ENCODE peak calls at places on chromosomes 1 and 21, in eight cellular contexts. One of them, this sample, is unnamed.

GRCh38 chr1:154697710-154698109 is 89.7 kb upstream of the ADAR start:
- DNase-seq in breast epithelium: no peak
- DNase-seq in mucosa of descending colon: no peak
- DNase-seq in left ventricle myocardium inferior: no peak
- DNase-seq in Peyer's patch: no peak
- DNase-seq in tibial nerve: no peak
- DNase-seq in psoas muscle: no peak
- DNase-seq in heart left ventricle: no peak
- DNase-seq in this sample: no peak

GRCh38 chr1:239225396-239225795 is 161.0 kb upstream of the CHRM3 start:
- DNase-seq in breast epithelium: no peak
- DNase-seq in mucosa of descending colon: no peak
- DNase-seq in left ventricle myocardium inferior: no peak
- DNase-seq in Peyer's patch: no peak
- DNase-seq in tibial nerve: no peak
- DNase-seq in psoas muscle: no peak
- DNase-seq in heart left ventricle: no peak
- DNase-seq in this sample: no peak

GRCh38 chr1:245166471-245166885 is 11.7 kb downstream of the KIF26B start:
- DNase-seq in breast epithelium: no peak
- DNase-seq in mucosa of descending colon: no peak
- DNase-seq in left ventricle myocardium inferior: no peak
- DNase-seq in Peyer's patch: no peak
- DNase-seq in tibial nerve: no peak
- DNase-seq in psoas muscle: no peak
- DNase-seq in heart left ventricle: no peak
- DNase-seq in this sample: no peak

GRCh38 chr1:190717055-190717454 is 239.4 kb upstream of the BRINP3 start:
- DNase-seq in breast epithelium: no peak
- DNase-seq in mucosa of descending colon: no peak
- DNase-seq in left ventricle myocardium inferior: no peak
- DNase-seq in Peyer's patch: no peak
- DNase-seq in tibial nerve: no peak
- DNase-seq in psoas muscle: no peak
- DNase-seq in heart left ventricle: no peak
- DNase-seq in this sample: no peak

GRCh38 chr1:108708726-108709660 is 3.7 kb upstream of the FNDC7 start:
- DNase-seq in breast epithelium: no peak
- DNase-seq in mucosa of descending colon: peak; percentile 52
- DNase-seq in left ventricle myocardium inferior: no peak
- DNase-seq in Peyer's patch: peak; percentile 72
- DNase-seq in tibial nerve: no peak
- DNase-seq in psoas muscle: no peak
- DNase-seq in heart left ventricle: no peak
- DNase-seq in this sample: no peak

GRCh38 chr1:155339515-155340111 is 18.9 kb downstream of the RUSC1 start:
- DNase-seq in breast epithelium: no peak
- DNase-seq in mucosa of descending colon: no peak
- DNase-seq in left ventricle myocardium inferior: no peak
- DNase-seq in Peyer's patch: no peak
- DNase-seq in tibial nerve: no peak
- DNase-seq in psoas muscle: no peak
- DNase-seq in heart left ventricle: no peak
- DNase-seq in this sample: no peak

GRCh38 chr1:204975568-204976235 is 67.3 kb upstream of the CNTN2 start:
- DNase-seq in breast epithelium: no peak
- DNase-seq in mucosa of descending colon: peak; percentile 36
- DNase-seq in left ventricle myocardium inferior: no peak
- DNase-seq in Peyer's patch: peak; percentile 66
- DNase-seq in tibial nerve: peak; percentile 57
- DNase-seq in psoas muscle: no peak
- DNase-seq in heart left ventricle: peak; percentile 45
- DNase-seq in this sample: peak; percentile 64

GRCh38 chr1:147287133-147287865 is 44.8 kb downstream of the CHD1L start:
- DNase-seq in breast epithelium: no peak
- DNase-seq in mucosa of descending colon: no peak
- DNase-seq in left ventricle myocardium inferior: no peak
- DNase-seq in Peyer's patch: no peak
- DNase-seq in tibial nerve: no peak
- DNase-seq in psoas muscle: no peak
- DNase-seq in heart left ventricle: no peak
- DNase-seq in this sample: no peak

GRCh38 chr1:167849656-167850055 is 64.3 kb downstream of the ADCY10 start:
- DNase-seq in breast epithelium: no peak
- DNase-seq in mucosa of descending colon: no peak
- DNase-seq in left ventricle myocardium inferior: no peak
- DNase-seq in Peyer's patch: no peak
- DNase-seq in tibial nerve: no peak
- DNase-seq in psoas muscle: no peak
- DNase-seq in heart left ventricle: no peak
- DNase-seq in this sample: no peak

GRCh38 chr1:207067695-207068094 is 14.6 kb downstream of the PFKFB2 start:
- DNase-seq in breast epithelium: no peak
- DNase-seq in mucosa of descending colon: no peak
- DNase-seq in left ventricle myocardium inferior: no peak
- DNase-seq in Peyer's patch: no peak
- DNase-seq in tibial nerve: no peak
- DNase-seq in psoas muscle: no peak
- DNase-seq in heart left ventricle: no peak
- DNase-seq in this sample: no peak

GRCh38 chr1:89259283-89259971 is 13.2 kb downstream of the GBP5 start:
- DNase-seq in breast epithelium: no peak
- DNase-seq in mucosa of descending colon: peak; percentile 30
- DNase-seq in left ventricle myocardium inferior: no peak
- DNase-seq in Peyer's patch: peak; percentile 56
- DNase-seq in tibial nerve: no peak
- DNase-seq in psoas muscle: no peak
- DNase-seq in heart left ventricle: no peak
- DNase-seq in this sample: no peak

GRCh38 chr21:38060533-38060932 is 144.3 kb upstream of the KCNJ6 start:
- DNase-seq in breast epithelium: no peak
- DNase-seq in mucosa of descending colon: no peak
- DNase-seq in left ventricle myocardium inferior: no peak
- DNase-seq in Peyer's patch: no peak
- DNase-seq in tibial nerve: no peak
- DNase-seq in psoas muscle: no peak
- DNase-seq in heart left ventricle: no peak
- DNase-seq in this sample: no peak

GRCh38 chr1:23619299-23620188 is 60.2 kb upstream of the ID3 start:
- DNase-seq in breast epithelium: peak; percentile 37
- DNase-seq in mucosa of descending colon: peak; percentile 83
- DNase-seq in left ventricle myocardium inferior: no peak
- DNase-seq in Peyer's patch: peak; percentile 95
- DNase-seq in tibial nerve: no peak
- DNase-seq in psoas muscle: peak; percentile 38
- DNase-seq in heart left ventricle: no peak
- DNase-seq in this sample: no peak

GRCh38 chr1:109790735-109791494 is 27.2 kb upstream of the EPS8L3 start:
- DNase-seq in breast epithelium: no peak
- DNase-seq in mucosa of descending colon: peak; percentile 68
- DNase-seq in left ventricle myocardium inferior: peak; percentile 39
- DNase-seq in Peyer's patch: peak; percentile 85
- DNase-seq in tibial nerve: no peak
- DNase-seq in psoas muscle: peak; percentile 48
- DNase-seq in heart left ventricle: peak; percentile 68
- DNase-seq in this sample: no peak

GRCh38 chr1:53585116-53585515 is 125.9 kb downstream of the DMRTB1 start:
- DNase-seq in breast epithelium: no peak
- DNase-seq in mucosa of descending colon: no peak
- DNase-seq in left ventricle myocardium inferior: no peak
- DNase-seq in Peyer's patch: peak; percentile 56
- DNase-seq in tibial nerve: no peak
- DNase-seq in psoas muscle: no peak
- DNase-seq in heart left ventricle: no peak
- DNase-seq in this sample: no peak

GRCh38 chr1:93730621-93731020 is 49.0 kb upstream of the BCAR3 start:
- DNase-seq in breast epithelium: no peak
- DNase-seq in mucosa of descending colon: no peak
- DNase-seq in left ventricle myocardium inferior: no peak
- DNase-seq in Peyer's patch: no peak
- DNase-seq in tibial nerve: no peak
- DNase-seq in psoas muscle: no peak
- DNase-seq in heart left ventricle: no peak
- DNase-seq in this sample: no peak

GRCh38 chr1:197841158-197841557 is 61.3 kb upstream of the C1orf53 start:
- DNase-seq in breast epithelium: no peak
- DNase-seq in mucosa of descending colon: no peak
- DNase-seq in left ventricle myocardium inferior: no peak
- DNase-seq in Peyer's patch: no peak
- DNase-seq in tibial nerve: no peak
- DNase-seq in psoas muscle: no peak
- DNase-seq in heart left ventricle: no peak
- DNase-seq in this sample: no peak
- H3K4me1 ChIP-seq in breast epithelium: no peaks in the 10 kb centered on the region
- H3K4me1 ChIP-seq in mucosa of descending colon: no peaks in the 10 kb centered on the region
- H3K4me1 ChIP-seq in left ventricle myocardium inferior: no peaks in the 10 kb centered on the region
- H3K4me1 ChIP-seq in Peyer's patch: no peaks in the 10 kb centered on the region
- H3K4me1 ChIP-seq in tibial nerve: no peaks in the 10 kb centered on the region
- H3K4me1 ChIP-seq in psoas muscle: no peaks in the 10 kb centered on the region
- H3K4me1 ChIP-seq in heart left ventricle: no peaks in the 10 kb centered on the region
- H3K4me1 ChIP-seq in this sample: no peaks in the 10 kb centered on the region

DNA sequence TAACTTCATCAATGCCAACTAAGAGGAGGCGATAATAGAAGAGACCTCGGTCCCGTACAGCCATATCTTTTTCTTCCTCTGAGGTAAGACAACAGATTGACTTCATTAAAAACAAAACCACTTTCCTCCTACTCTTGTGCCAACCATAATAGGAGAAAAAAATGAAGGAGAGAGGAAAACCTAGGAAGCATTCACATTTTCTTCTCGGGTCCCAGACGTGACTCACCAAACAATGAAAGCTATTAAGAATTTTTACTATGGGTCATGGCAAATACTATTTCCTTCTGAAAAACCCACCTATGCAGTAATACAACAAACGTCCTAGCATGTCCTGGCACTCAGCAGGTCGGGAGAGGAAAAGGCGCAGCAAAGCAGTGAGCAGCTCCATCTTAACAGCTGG is 8.6 kb upstream of the BCL2L15 start:
- DNase-seq in breast epithelium: no peak
- DNase-seq in mucosa of descending colon: no peak
- DNase-seq in left ventricle myocardium inferior: no peak
- DNase-seq in Peyer's patch: no peak
- DNase-seq in tibial nerve: no peak
- DNase-seq in psoas muscle: no peak
- DNase-seq in heart left ventricle: no peak
- DNase-seq in this sample: no peak
- H3K36me3 ChIP-seq in breast epithelium: no peaks in the 10 kb centered on the region
- H3K36me3 ChIP-seq in mucosa of descending colon: no peaks in the 10 kb centered on the region
- H3K36me3 ChIP-seq in left ventricle myocardium inferior: peaks cover 66% of the 10 kb centered on the region
- H3K36me3 ChIP-seq in Peyer's patch: no peaks in the 10 kb centered on the region
- H3K36me3 ChIP-seq in tibial nerve: no peaks in the 10 kb centered on the region
- H3K36me3 ChIP-seq in psoas muscle: peaks cover 72% of the 10 kb centered on the region
- H3K36me3 ChIP-seq in heart left ventricle: peaks cover 13% of the 10 kb centered on the region
- H3K36me3 ChIP-seq in this sample: peaks cover 53% of the 10 kb centered on the region

GRCh38 chr21:44492572-44493385 is 37.5 kb downstream of the LRRC3 start:
- DNase-seq in breast epithelium: no peak
- DNase-seq in mucosa of descending colon: no peak
- DNase-seq in left ventricle myocardium inferior: no peak
- DNase-seq in Peyer's patch: no peak
- DNase-seq in tibial nerve: no peak
- DNase-seq in psoas muscle: no peak
- DNase-seq in heart left ventricle: no peak
- DNase-seq in this sample: no peak

GRCh38 chr21:44490405-44490804 is 35.1 kb downstream of the LRRC3 start:
- DNase-seq in breast epithelium: no peak
- DNase-seq in mucosa of descending colon: no peak
- DNase-seq in left ventricle myocardium inferior: no peak
- DNase-seq in Peyer's patch: no peak
- DNase-seq in tibial nerve: no peak
- DNase-seq in psoas muscle: no peak
- DNase-seq in heart left ventricle: no peak
- DNase-seq in this sample: no peak

GRCh38 chr21:44487831-44488230 is 32.5 kb downstream of the LRRC3 start:
- DNase-seq in breast epithelium: no peak
- DNase-seq in mucosa of descending colon: no peak
- DNase-seq in left ventricle myocardium inferior: no peak
- DNase-seq in Peyer's patch: no peak
- DNase-seq in tibial nerve: no peak
- DNase-seq in psoas muscle: no peak
- DNase-seq in heart left ventricle: no peak
- DNase-seq in this sample: no peak

GRCh38 chr21:44490816-44491215 is 35.5 kb downstream of the LRRC3 start:
- DNase-seq in breast epithelium: no peak
- DNase-seq in mucosa of descending colon: no peak
- DNase-seq in left ventricle myocardium inferior: no peak
- DNase-seq in Peyer's patch: no peak
- DNase-seq in tibial nerve: no peak
- DNase-seq in psoas muscle: no peak
- DNase-seq in heart left ventricle: no peak
- DNase-seq in this sample: no peak

DNA sequence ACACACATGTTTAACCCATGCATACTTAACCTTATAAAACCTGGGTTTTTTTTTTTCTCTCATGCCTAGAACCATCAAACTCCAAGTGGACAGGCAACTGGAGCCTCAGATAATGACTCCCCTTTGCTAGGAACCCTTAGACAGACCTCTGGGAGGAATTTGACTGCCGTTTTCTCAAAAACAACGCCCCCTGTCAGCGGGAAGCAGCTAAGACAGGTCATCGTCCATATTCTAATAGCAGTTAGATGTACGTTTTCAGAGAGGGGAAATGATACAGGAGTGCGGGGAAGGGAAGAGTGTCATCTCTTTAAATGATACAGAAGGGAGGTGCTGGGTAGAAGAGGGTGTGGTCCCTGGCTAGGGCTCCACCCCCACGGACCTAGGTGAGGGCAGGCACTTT is 34.7 kb downstream of the LRRC3 start:
- DNase-seq in breast epithelium: no peak
- DNase-seq in mucosa of descending colon: no peak
- DNase-seq in left ventricle myocardium inferior: no peak
- DNase-seq in Peyer's patch: no peak
- DNase-seq in tibial nerve: no peak
- DNase-seq in psoas muscle: no peak
- DNase-seq in heart left ventricle: no peak
- DNase-seq in this sample: no peak
- TF ChIP-seq CTCF in breast epithelium: no peak
- TF ChIP-seq CTCF in mucosa of descending colon: no peak
- TF ChIP-seq CTCF in left ventricle myocardium inferior: no peak
- TF ChIP-seq CTCF in Peyer's patch: no peak
- TF ChIP-seq CTCF in tibial nerve: no peak
- TF ChIP-seq CTCF in psoas muscle: no peak
- TF ChIP-seq CTCF in heart left ventricle: no peak
- TF ChIP-seq CTCF in this sample: no peak

DNA sequence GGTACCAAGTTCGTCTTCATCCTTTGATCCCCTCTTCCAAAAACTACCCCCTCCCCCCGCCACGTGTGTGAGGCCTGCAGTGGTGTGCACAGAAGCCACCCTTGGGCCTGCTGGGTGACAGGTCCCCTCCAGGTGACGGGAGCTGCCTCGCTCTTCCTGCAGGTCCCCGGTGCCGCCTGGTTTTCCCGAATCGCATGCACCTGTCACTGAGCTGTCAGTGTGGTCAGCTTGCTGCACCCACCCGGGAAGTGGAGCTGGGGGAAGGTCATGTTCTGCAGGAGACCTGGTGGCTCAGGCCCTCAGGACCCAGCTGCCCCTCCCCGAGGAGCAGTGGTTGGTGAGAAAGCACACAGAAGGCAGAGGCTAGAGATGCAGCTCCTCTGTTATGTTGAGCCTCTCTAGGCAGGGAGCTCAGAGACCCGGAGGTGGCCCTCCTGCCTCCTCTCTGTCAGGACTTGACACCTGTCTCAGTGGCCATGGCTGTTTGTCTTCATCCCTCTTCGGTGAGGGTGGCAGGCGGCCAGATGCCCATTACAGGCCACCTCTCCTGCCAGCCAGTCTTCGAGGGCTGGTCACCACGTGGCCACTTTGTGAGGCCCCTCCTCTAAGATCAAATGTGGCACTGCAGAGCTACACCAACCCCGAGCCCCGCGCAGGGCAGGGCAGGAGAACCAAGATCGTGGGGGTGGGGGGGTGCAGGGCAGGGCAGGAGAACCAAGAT is 60.9 kb downstream of the SKI start:
- DNase-seq in breast epithelium: no peak
- DNase-seq in mucosa of descending colon: no peak
- DNase-seq in left ventricle myocardium inferior: no peak
- DNase-seq in Peyer's patch: no peak
- DNase-seq in tibial nerve: no peak
- DNase-seq in psoas muscle: no peak
- DNase-seq in heart left ventricle: no peak
- DNase-seq in this sample: no peak
- H3K4me1 ChIP-seq in breast epithelium: peaks cover 30% of the 10 kb centered on the region
- H3K4me1 ChIP-seq in mucosa of descending colon: peaks cover 9% of the 10 kb centered on the region
- H3K4me1 ChIP-seq in left ventricle myocardium inferior: peaks cover 96% of the 10 kb centered on the region
- H3K4me1 ChIP-seq in Peyer's patch: peaks cover 3% of the 10 kb centered on the region
- H3K4me1 ChIP-seq in tibial nerve: peaks cover 51% of the 10 kb centered on the region
- H3K4me1 ChIP-seq in psoas muscle: peaks cover 51% of the 10 kb centered on the region
- H3K4me1 ChIP-seq in heart left ventricle: peaks cover 51% of the 10 kb centered on the region
- H3K4me1 ChIP-seq in this sample: no peaks in the 10 kb centered on the region

This sample was measured in right atrium auricular region.